ENCODE peak calls at places on chromosomes 2 and 18, in four cellular contexts. M, S, J and H are unnamed samples.
A peak's percentile ranks its signal among the peaks of the same experiment; 100 is the strongest.

GRCh38 chr2:190407246-190407661 is 901 bp upstream of the MFSD6 start:
- DNase-seq in M (no peak), S (no peak), J (no peak), H (no peak)

GRCh38 chr2:172996387-172996961 is 79.2 kb upstream of the MAP3K20 start:
- DNase-seq in J (no peak), M (no peak), S (no peak), H (no peak)

GRCh38 chr2:202718614-202719013 is 83.8 kb downstream of the FAM117B start:
- DNase-seq in J (no peak), M (no peak), S (no peak), H (no peak)

GRCh38 chr2:124586835-124587234 is 561.7 kb downstream of the CNTNAP5 start:
- DNase-seq in J (no peak), S (no peak), M (no peak), H (no peak)

GRCh38 chr2:19048593-19049264 is 309.7 kb downstream of the OSR1 start:
- DNase-seq in S (peak; percentile 89), M (peak; percentile 23), J (no peak), H (peak; percentile 61)

GRCh38 chr2:84389794-84390193 is 69.3 kb downstream of the SUCLG1 start:
- DNase-seq in J (no peak), M (no peak), S (no peak), H (peak; percentile 12)

GRCh38 chr18:12079504-12080237 is 14.0 kb upstream of the ANKRD62 start:
- DNase-seq in S (no peak), M (no peak), J (no peak), H (no peak)

GRCh38 chr2:204503869-204504268 is 41.4 kb upstream of the PARD3B start:
- DNase-seq in J (no peak), M (no peak), S (no peak), H (no peak)

GRCh38 chr2:231490801-231491200 is 26.5 kb upstream of the NCL start:
- DNase-seq in M (no peak), J (no peak), S (no peak), H (no peak)

GRCh38 chr2:48530033-48530804 is at the start of gene STON1:
- DNase-seq in J (no peak), S (peak; percentile 30), M (peak; percentile 39), H (peak; percentile 87)

GRCh38 chr18:62107881-62108280 is 79.0 kb downstream of the PIGN start:
- DNase-seq in J (no peak), S (no peak), M (no peak), H (no peak)

GRCh38 chr2:234978466-234979203 is 26.8 kb downstream of the SH3BP4 start:
- DNase-seq in M (peak; percentile 54), J (no peak), S (peak; percentile 83), H (no peak)

GRCh38 chr2:26495705-26496271 is 17.9 kb upstream of the OTOF start:
- DNase-seq in J (no peak), M (no peak), S (no peak), H (no peak)

GRCh38 chr2:150878347-150878746 is 383.3 kb downstream of the RBM43 start:
- DNase-seq in S (no peak), M (no peak), J (no peak), H (no peak)

GRCh38 chr2:70523672-70523995 is 30.0 kb downstream of the TGFA start:
- DNase-seq in S (no peak), M (no peak), J (no peak), H (no peak)
- TF ChIP-seq POLR2A in S (no peak), M (no peak), J (no peak), H (no peak)

GRCh38 chr2:128315829-128316776 is 2.6 kb downstream of the HS6ST1 start:
- DNase-seq in J (peak; percentile 67), M (no peak), S (peak; percentile 20), H (peak; percentile 47)

GRCh38 chr2:128315122-128315828 is 3.4 kb downstream of the HS6ST1 start:
- DNase-seq in S (peak; percentile 23), J (peak; percentile 68), M (no peak), H (peak; percentile 69)

GRCh38 chr2:128316777-128317185 is 1.9 kb downstream of the HS6ST1 start:
- DNase-seq in J (peak; percentile 69), M (no peak), S (peak; percentile 25), H (no peak)

GRCh38 chr2:128318776-128319456 is at the start of gene HS6ST1:
- DNase-seq in M (peak; percentile 91), J (no peak), S (peak; percentile 91), H (peak; percentile 88)

GRCh38 chr2:128317186-128317897 is 1.3 kb downstream of the HS6ST1 start:
- DNase-seq in M (peak; percentile 52), J (no peak), S (peak; percentile 43), H (peak; percentile 31)
- H3K27ac ChIP-seq in M (peak overlapping the region; percentile 64), J (peak overlapping the region; percentile 16), S (peak overlapping the region; percentile 43), H (peak overlapping the region; percentile 58)

GRCh38 chr2:131801210-131801744 is 273.6 kb downstream of the CCDC74A start:
- DNase-seq in M (no peak), J (no peak), S (no peak), H (no peak)
- H3K4me1 ChIP-seq in M (peaks cover 5% of the 10 kb centered on the region), J (peaks cover 15% of the 10 kb centered on the region), S (peaks cover 17% of the 10 kb centered on the region), H (peaks cover 12% of the 10 kb centered on the region)

DNA sequence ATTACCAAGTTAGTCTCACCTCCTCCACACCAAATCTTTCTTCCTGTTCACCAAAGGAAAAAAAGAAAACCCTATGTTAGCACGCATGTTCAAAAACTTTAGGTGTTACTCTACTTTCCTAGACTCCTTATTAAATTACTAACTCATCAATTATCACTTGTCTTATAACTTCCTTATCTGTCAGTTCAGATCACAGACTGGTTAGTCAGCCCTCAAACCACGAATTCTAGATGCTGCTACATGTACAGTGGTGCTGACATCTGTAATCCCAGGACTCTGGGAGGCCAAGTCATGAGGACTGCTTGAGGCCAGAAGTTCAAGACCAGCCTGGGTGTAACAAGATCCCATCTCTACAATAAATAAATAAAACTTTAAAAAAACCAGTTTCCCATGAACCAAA is 3.5 kb downstream of the YWHAQ start:
- DNase-seq in M (no peak), J (no peak), S (no peak), H (no peak)
- TF ChIP-seq POLR2A in M (no peak), J (no peak), S (no peak), H (no peak)

DNA sequence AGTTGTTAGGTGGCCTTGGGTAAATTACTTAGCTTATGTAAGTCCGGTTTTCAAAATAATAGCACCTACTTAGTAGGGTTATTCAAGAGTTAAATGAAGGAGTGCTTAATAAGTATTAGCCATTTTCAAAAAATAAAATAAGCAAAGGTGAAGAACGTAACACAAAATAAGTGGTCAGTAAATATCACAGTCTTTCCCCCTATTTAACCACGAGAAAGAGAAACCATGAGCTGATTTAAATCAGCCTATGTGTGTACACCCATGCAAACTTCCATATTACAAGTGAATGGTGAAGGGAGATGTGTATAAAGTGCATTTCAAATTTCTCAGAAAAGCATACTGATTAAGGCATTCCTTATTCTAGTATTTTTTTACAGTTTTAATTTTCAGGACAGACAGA is 2.2 kb downstream of the WIPF1 start:
- DNase-seq in M (no peak), S (no peak), J (no peak), H (no peak)
- H3K27ac ChIP-seq in M (peak overlapping the region; percentile 84), S (peak overlapping the region; percentile 81), J (peak overlapping the region; percentile 49), H (peak overlapping the region; percentile 87)

GRCh38 chr2:16653799-16654198 is 11.8 kb downstream of the CYRIA start:
- DNase-seq in J (no peak), M (peak; percentile 53), S (no peak), H (peak; percentile 40)
- H3K4me1 ChIP-seq in J (peaks cover 47% of the 10 kb centered on the region), M (peaks cover 42% of the 10 kb centered on the region), S (peaks cover 66% of the 10 kb centered on the region), H (peaks cover 91% of the 10 kb centered on the region)